ENCODE peak calls at places on chromosomes 3 and 15, in five cellular contexts. P is AG09309, Q is upper lobe of right lung, H is transverse colon, J is suprapubic skin. I is an unnamed sample.

GRCh38 chr15:79724312-79724711 is 172.5 kb downstream of the MTHFS start:
- DNase-seq in P (no peak), J (no peak), H (no peak), Q (no peak), I (no peak)

GRCh38 chr3:17057316-17057715 is 172.6 kb downstream of the PLCL2 start:
- DNase-seq in J (no peak), Q (no peak), H (no peak), P (peak), I (no peak)

GRCh38 chr3:150761831-150762661 is 923 bp downstream of the SIAH2 start:
- DNase-seq in H (peak), P (no peak), Q (peak), J (no peak), I (peak)

GRCh38 chr3:17023006-17023664 is 138.4 kb downstream of the PLCL2 start:
- DNase-seq in P (no peak), H (no peak), Q (no peak), J (no peak), I (no peak)

GRCh38 chr15:73951591-73951990 is 25.3 kb downstream of the LOXL1 start:
- DNase-seq in J (no peak), H (no peak), P (no peak), Q (peak), I (no peak)

GRCh38 chr15:81294501-81294850 is 29.5 kb downstream of the STARD5 start:
- DNase-seq in J (no peak), P (no peak), Q (no peak), H (peak), I (no peak)

GRCh38 chr3:54065140-54065539 is 57.2 kb upstream of the CACNA2D3 start:
- DNase-seq in Q (no peak), P (no peak), H (no peak), J (no peak), I (no peak)

GRCh38 chr3:87957575-87957974 is 101.2 kb downstream of the CGGBP1 start:
- DNase-seq in H (no peak), P (no peak), Q (no peak), J (no peak), I (no peak)

GRCh38 chr3:119469378-119470189 is 821 bp downstream of the POGLUT1 start:
- DNase-seq in Q (no peak), P (no peak), H (no peak), J (no peak), I (no peak)

GRCh38 chr3:178454714-178455113 is 81.5 kb upstream of the KCNMB2 start:
- DNase-seq in P (peak), H (peak), Q (no peak), J (no peak), I (no peak)

GRCh38 chr3:14170569-14171159 is 7.7 kb downstream of the XPC start:
- DNase-seq in P (peak), Q (no peak), J (no peak), H (no peak), I (no peak)

GRCh38 chr15:60324706-60325438 is 72.9 kb downstream of the ANXA2 start:
- DNase-seq in J (no peak), Q (no peak), P (no peak), H (no peak), I (no peak)

GRCh38 chr3:59189561-59190338 is 139.9 kb upstream of the CFAP20DC start:
- DNase-seq in P (no peak), Q (no peak), H (peak), J (no peak), I (no peak)

GRCh38 chr3:111811811-111812210 is 47.3 kb upstream of the PHLDB2 start:
- DNase-seq in P (no peak), J (no peak), Q (no peak), H (no peak), I (no peak)

GRCh38 chr3:100007313-100007712 is 107.0 kb downstream of the FILIP1L start:
- DNase-seq in Q (no peak), J (no peak), H (no peak), P (no peak), I (no peak)

GRCh38 chr3:39272191-39272590 is 7.6 kb downstream of the CX3CR1 start:
- DNase-seq in H (no peak), Q (no peak), J (no peak), P (no peak), I (no peak)

GRCh38 chr3:15667484-15667883 is 65.9 kb downstream of the BTD start:
- DNase-seq in Q (no peak), P (no peak), H (no peak), J (no peak), I (no peak)

GRCh38 chr15:38085931-38086562 is 151.6 kb downstream of the TMCO5A start:
- DNase-seq in J (no peak), Q (no peak), P (no peak), H (no peak), I (no peak)

GRCh38 chr3:194801378-194802124 is 115.9 kb downstream of the FAM43A start:
- DNase-seq in H (no peak), J (peak), P (no peak), Q (no peak), I (no peak)

GRCh38 chr15:65869954-65870871 is 922 bp downstream of the RAB11A start:
- DNase-seq in J (peak), H (peak), P (no peak), Q (peak), I (no peak)

GRCh38 chr3:33392703-33393125 is 47.5 kb downstream of the UBP1 start:
- DNase-seq in P (peak), Q (no peak), J (no peak), H (no peak), I (no peak)

GRCh38 chr15:82231233-82231632 is 31.3 kb downstream of the EFL1 start:
- DNase-seq in J (no peak), P (no peak), Q (no peak), H (no peak), I (no peak)

GRCh38 chr3:38396239-38396638 is 49.7 kb downstream of the XYLB start:
- DNase-seq in Q (no peak), H (no peak), J (no peak), P (no peak), I (no peak)

GRCh38 chr15:34271493-34271892 is 46.7 kb downstream of the EMC4 start:
- DNase-seq in Q (no peak), P (peak), H (no peak), J (no peak), I (no peak)

GRCh38 chr3:178255315-178255714 is 280.9 kb upstream of the KCNMB2 start:
- DNase-seq in Q (no peak), H (no peak), P (no peak), J (no peak), I (no peak)

GRCh38 chr15:79820820-79821219 is 76.0 kb downstream of the MTHFS start:
- DNase-seq in Q (no peak), H (no peak), P (no peak), J (no peak), I (no peak)

GRCh38 chr15:68417897-68418296 is 14.1 kb downstream of the ITGA11 start:
- DNase-seq in H (no peak), J (no peak), P (no peak), Q (no peak), I (no peak)

GRCh38 chr3:195522254-195523023 is 20.7 kb downstream of the PPP1R2 start:
- DNase-seq in Q (no peak), P (no peak), H (no peak), J (no peak), I (no peak)

GRCh38 chr15:85618956-85619491 is 175.7 kb downstream of the KLHL25 start:
- DNase-seq in P (peak), Q (peak), J (peak), H (peak), I (no peak)

GRCh38 chr3:149581681-149582349 is 76.0 kb downstream of the WWTR1 start:
- DNase-seq in H (no peak), J (no peak), P (peak), Q (no peak), I (peak)

GRCh38 chr3:27666708-27667107 is 55.4 kb downstream of the EOMES start:
- DNase-seq in H (peak), P (peak), Q (peak), J (no peak), I (peak)

GRCh38 chr15:43316007-43316968 is 14.1 kb downstream of the LCMT2 start:
- DNase-seq in Q (no peak), J (no peak), P (no peak), H (peak), I (no peak)

DNA sequence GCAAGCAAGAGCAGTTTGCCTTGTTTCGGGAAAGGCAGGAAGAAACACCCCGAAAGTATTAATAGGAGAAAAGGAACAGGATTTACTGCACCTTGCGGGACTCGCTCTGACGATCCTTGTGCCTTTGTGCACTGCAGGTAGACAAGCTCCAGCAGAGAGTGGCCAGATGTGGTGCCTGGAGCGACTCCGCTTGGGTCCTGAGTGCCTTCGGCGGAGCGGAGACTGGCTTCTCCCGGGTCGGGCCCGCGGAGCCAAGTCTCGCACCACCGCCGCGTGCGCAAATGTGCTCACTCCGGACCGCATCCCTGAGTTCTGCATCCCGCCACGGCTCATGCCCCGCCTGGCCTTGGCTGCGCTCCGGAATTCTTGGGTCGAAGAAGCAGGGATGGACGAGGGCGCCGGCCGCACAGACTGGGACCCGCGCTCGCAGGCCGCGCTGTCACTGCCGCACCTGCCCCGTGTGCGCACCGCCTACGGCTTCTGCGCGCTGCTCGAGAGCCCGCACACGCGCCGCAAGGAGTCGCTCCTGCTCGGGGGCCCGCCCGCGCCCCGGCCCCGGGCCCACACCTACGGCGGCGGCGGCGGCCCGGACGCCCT is 769 bp downstream of the C2CD4A start:
- DNase-seq in Q (peak), H (peak), P (no peak), J (no peak), I (no peak)
- TF ChIP-seq CTCF in Q (no peak), H (no peak), P (no peak), J (no peak), I (no peak)

GRCh38 chr3:72924055-72924454 is 36.2 kb downstream of the GXYLT2 start:
- DNase-seq in H (no peak), J (no peak), Q (no peak), P (no peak), I (no peak)
- TF ChIP-seq CTCF in H (no peak), J (no peak), Q (no peak), P (no peak), I (no peak)

DNA sequence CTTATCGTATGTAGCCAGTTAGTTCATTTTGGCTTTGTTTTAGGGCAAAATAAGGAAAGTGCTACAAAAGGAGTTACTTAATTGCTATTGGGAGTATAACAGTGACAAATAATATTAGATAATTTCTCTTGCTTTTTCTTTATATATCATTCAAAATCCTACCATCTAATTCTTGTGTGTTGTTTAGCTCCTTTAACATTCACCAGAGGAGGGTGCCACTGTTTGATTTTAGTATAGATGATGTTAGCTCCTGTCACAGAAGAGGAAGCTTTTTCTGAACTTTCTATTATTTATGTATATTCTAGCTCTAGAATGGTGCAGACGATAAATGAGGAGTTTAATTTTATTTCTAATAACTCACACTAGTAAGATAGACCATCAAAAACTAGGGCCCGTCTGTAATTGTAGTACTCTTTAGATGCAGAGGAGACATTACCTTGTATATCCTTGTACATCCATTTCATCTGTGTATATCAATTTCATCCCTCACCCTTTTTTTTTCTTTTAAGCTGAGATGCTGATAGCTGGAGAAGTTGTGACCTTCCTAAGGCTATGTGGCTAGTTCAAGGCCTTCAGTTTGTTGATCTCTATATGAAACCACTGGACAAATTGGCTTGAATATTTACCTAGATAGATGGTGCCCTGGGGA is 3.0 kb downstream of the PPM1L start:
- DNase-seq in J (no peak), H (no peak), Q (no peak), P (no peak), I (no peak)
- TF ChIP-seq CTCF in J (no peak), H (no peak), Q (no peak), P (no peak), I (peak)

GRCh38 chr3:155078959-155079794 is 942 bp upstream of the MME start:
- DNase-seq in P (no peak), H (no peak), J (no peak), Q (no peak), I (no peak)
- TF ChIP-seq CTCF in P (peak), H (no peak), J (no peak), Q (no peak), I (no peak)

GRCh38 chr15:77528290-77528967 is 104.3 kb downstream of the LINGO1 start:
- DNase-seq in Q (peak), H (no peak), J (no peak), P (no peak), I (no peak)
- TF ChIP-seq CTCF in Q (no peak), H (no peak), J (no peak), P (no peak), I (no peak)

GRCh38 chr3:152662157-152662556 is 172.8 kb upstream of the P2RY1 start:
- DNase-seq in P (no peak), Q (no peak), H (no peak), J (no peak), I (no peak)
- TF ChIP-seq CTCF in P (no peak), Q (no peak), H (no peak), J (no peak), I (no peak)

DNA sequence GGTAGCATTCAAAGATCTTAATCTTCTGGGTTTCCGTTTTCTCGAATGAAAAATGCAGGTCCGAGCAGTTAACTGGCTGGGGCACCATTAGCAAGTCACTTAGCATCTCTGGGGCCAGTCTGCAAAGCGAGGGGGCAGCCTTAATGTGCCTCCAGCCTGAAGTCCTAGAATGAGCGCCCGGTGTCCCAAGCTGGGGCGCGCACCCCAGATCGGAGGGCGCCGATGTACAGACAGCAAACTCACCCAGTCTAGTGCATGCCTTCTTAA is at the start of gene PATL2:
- DNase-seq in P (no peak), Q (no peak), H (no peak), J (no peak), I (no peak)
- TF ChIP-seq CTCF in P (no peak), Q (no peak), H (no peak), J (no peak), I (no peak)

GRCh38 chr3:181454451-181455027 is 257.2 kb upstream of the SOX2 start:
- DNase-seq in Q (no peak), J (no peak), H (no peak), P (no peak), I (no peak)
- TF ChIP-seq CTCF in Q (no peak), J (no peak), H (no peak), P (no peak), I (peak)

GRCh38 chr3:71458895-71459294 is 124.6 kb downstream of the FOXP1 start:
- DNase-seq in Q (no peak), J (no peak), P (no peak), H (no peak), I (no peak)
- TF ChIP-seq CTCF in Q (no peak), J (no peak), P (no peak), H (no peak), I (no peak)

I was measured in dorsolateral prefrontal cortex.